ENCODE peak calls at places on chromosomes 7 and 10, in ten cellular contexts. One of them, this sample, is unnamed.

GRCh38 chr10:64288404-64288803 is 767.2 kb downstream of the REEP3 start:
- DNase-seq in mesendoderm: no peak
- DNase-seq in cardiac muscle cell: no peak
- DNase-seq in breast epithelium: no peak
- DNase-seq in thoracic aorta: no peak
- DNase-seq in HepG2: no peak
- DNase-seq in foreskin fibroblast: no peak
- DNase-seq in transverse colon: no peak
- DNase-seq in mammary epithelial cell: no peak
- DNase-seq in NB4: no peak
- DNase-seq in this sample: no peak

GRCh38 chr7:1019789-1020610 is 24.3 kb upstream of the GPR146 start:
- DNase-seq in mesendoderm: peak
- DNase-seq in cardiac muscle cell: no peak
- DNase-seq in breast epithelium: no peak
- DNase-seq in thoracic aorta: no peak
- DNase-seq in HepG2: no peak
- DNase-seq in foreskin fibroblast: no peak
- DNase-seq in transverse colon: no peak
- DNase-seq in mammary epithelial cell: no peak
- DNase-seq in NB4: no peak
- DNase-seq in this sample: no peak

GRCh38 chr7:106536079-106536478 is 124.9 kb downstream of the CCDC71L start:
- DNase-seq in mesendoderm: no peak
- DNase-seq in cardiac muscle cell: no peak
- DNase-seq in breast epithelium: no peak
- DNase-seq in thoracic aorta: no peak
- DNase-seq in HepG2: no peak
- DNase-seq in foreskin fibroblast: no peak
- DNase-seq in transverse colon: no peak
- DNase-seq in mammary epithelial cell: no peak
- DNase-seq in NB4: no peak
- DNase-seq in this sample: no peak

GRCh38 chr10:99172130-99172738 is 63.4 kb downstream of the HPSE2 start:
- DNase-seq in mesendoderm: peak
- DNase-seq in cardiac muscle cell: peak
- DNase-seq in breast epithelium: no peak
- DNase-seq in thoracic aorta: no peak
- DNase-seq in HepG2: peak
- DNase-seq in foreskin fibroblast: peak
- DNase-seq in transverse colon: peak
- DNase-seq in mammary epithelial cell: peak
- DNase-seq in NB4: peak
- DNase-seq in this sample: no peak

GRCh38 chr10:16948335-16948734 is 131.1 kb upstream of the RSU1 start:
- DNase-seq in mesendoderm: peak
- DNase-seq in cardiac muscle cell: no peak
- DNase-seq in breast epithelium: no peak
- DNase-seq in thoracic aorta: no peak
- DNase-seq in HepG2: no peak
- DNase-seq in foreskin fibroblast: no peak
- DNase-seq in transverse colon: no peak
- DNase-seq in mammary epithelial cell: no peak
- DNase-seq in NB4: no peak
- DNase-seq in this sample: no peak

GRCh38 chr10:119341236-119342016 is 134.1 kb downstream of the GRK5 start:
- DNase-seq in mesendoderm: peak
- DNase-seq in cardiac muscle cell: peak
- DNase-seq in breast epithelium: no peak
- DNase-seq in thoracic aorta: no peak
- DNase-seq in HepG2: peak
- DNase-seq in foreskin fibroblast: peak
- DNase-seq in transverse colon: no peak
- DNase-seq in mammary epithelial cell: peak
- DNase-seq in NB4: peak
- DNase-seq in this sample: no peak

GRCh38 chr10:13439771-13440708 is 88.8 kb downstream of the BEND7 start:
- DNase-seq in mesendoderm: peak
- DNase-seq in cardiac muscle cell: peak
- DNase-seq in breast epithelium: peak
- DNase-seq in thoracic aorta: no peak
- DNase-seq in HepG2: peak
- DNase-seq in foreskin fibroblast: peak
- DNase-seq in transverse colon: peak
- DNase-seq in mammary epithelial cell: peak
- DNase-seq in NB4: peak
- DNase-seq in this sample: no peak

GRCh38 chr7:95758187-95758586 is 14.2 kb upstream of the DYNC1I1 start:
- DNase-seq in mesendoderm: no peak
- DNase-seq in cardiac muscle cell: no peak
- DNase-seq in breast epithelium: no peak
- DNase-seq in thoracic aorta: no peak
- DNase-seq in HepG2: no peak
- DNase-seq in foreskin fibroblast: no peak
- DNase-seq in transverse colon: no peak
- DNase-seq in mammary epithelial cell: no peak
- DNase-seq in NB4: no peak
- DNase-seq in this sample: no peak

GRCh38 chr7:96236198-96237039 is 85.5 kb downstream of the SLC25A13 start:
- DNase-seq in mesendoderm: peak
- DNase-seq in cardiac muscle cell: peak
- DNase-seq in breast epithelium: no peak
- DNase-seq in thoracic aorta: peak
- DNase-seq in HepG2: no peak
- DNase-seq in foreskin fibroblast: peak
- DNase-seq in transverse colon: no peak
- DNase-seq in mammary epithelial cell: peak
- DNase-seq in NB4: peak
- DNase-seq in this sample: peak

GRCh38 chr7:95549818-95550529 is 46.3 kb downstream of the PDK4 start:
- DNase-seq in mesendoderm: peak
- DNase-seq in cardiac muscle cell: peak
- DNase-seq in breast epithelium: peak
- DNase-seq in thoracic aorta: peak
- DNase-seq in HepG2: no peak
- DNase-seq in foreskin fibroblast: peak
- DNase-seq in transverse colon: peak
- DNase-seq in mammary epithelial cell: peak
- DNase-seq in NB4: peak
- DNase-seq in this sample: peak

GRCh38 chr7:67803789-67804188 is 807.2 kb downstream of the TYW1 start:
- DNase-seq in mesendoderm: no peak
- DNase-seq in cardiac muscle cell: no peak
- DNase-seq in breast epithelium: no peak
- DNase-seq in thoracic aorta: no peak
- DNase-seq in HepG2: no peak
- DNase-seq in foreskin fibroblast: no peak
- DNase-seq in transverse colon: no peak
- DNase-seq in mammary epithelial cell: no peak
- DNase-seq in NB4: no peak
- DNase-seq in this sample: no peak

GRCh38 chr10:69901623-69902505 is 100.2 kb downstream of the COL13A1 start:
- DNase-seq in mesendoderm: peak
- DNase-seq in cardiac muscle cell: peak
- DNase-seq in breast epithelium: no peak
- DNase-seq in thoracic aorta: peak
- DNase-seq in HepG2: peak
- DNase-seq in foreskin fibroblast: peak
- DNase-seq in transverse colon: peak
- DNase-seq in mammary epithelial cell: peak
- DNase-seq in NB4: peak
- DNase-seq in this sample: no peak

DNA sequence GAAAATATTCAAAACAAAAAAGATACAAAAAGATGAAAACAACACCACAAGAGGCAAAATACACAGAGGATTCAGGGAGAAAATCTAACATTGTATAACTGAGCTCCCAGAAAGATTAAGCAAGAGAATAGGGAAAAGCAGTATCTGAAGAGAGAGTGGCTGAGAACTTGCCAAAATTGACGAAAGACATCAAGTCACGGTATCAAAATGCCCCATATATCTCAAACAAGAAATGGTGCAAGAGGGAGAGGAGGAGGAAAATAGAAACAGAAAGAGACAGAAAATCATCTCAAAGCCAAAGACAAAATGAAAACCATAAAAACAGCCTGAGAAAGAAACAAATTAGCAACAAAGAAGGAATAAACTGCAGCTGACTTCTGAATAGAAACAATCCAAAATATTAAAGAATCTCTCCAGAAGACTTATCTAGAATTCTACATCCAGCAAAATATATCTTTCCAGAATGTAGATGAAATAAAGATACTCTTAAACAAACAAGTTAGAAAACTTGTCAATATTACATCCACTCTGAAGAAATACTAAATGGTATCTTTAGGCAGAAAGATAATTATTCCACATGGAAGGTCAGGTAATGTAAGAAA is 5.5 kb downstream of the USP6NL start:
- DNase-seq in mesendoderm: no peak
- DNase-seq in cardiac muscle cell: peak
- DNase-seq in breast epithelium: no peak
- DNase-seq in thoracic aorta: no peak
- DNase-seq in HepG2: no peak
- DNase-seq in foreskin fibroblast: no peak
- DNase-seq in transverse colon: no peak
- DNase-seq in mammary epithelial cell: no peak
- DNase-seq in NB4: no peak
- DNase-seq in this sample: no peak
- H3K4me3 ChIP-seq in mesendoderm: no peak
- H3K4me3 ChIP-seq in cardiac muscle cell: no peak
- H3K4me3 ChIP-seq in breast epithelium: no peak
- H3K4me3 ChIP-seq in thoracic aorta: no peak
- H3K4me3 ChIP-seq in HepG2: no peak
- H3K4me3 ChIP-seq in foreskin fibroblast: no peak
- H3K4me3 ChIP-seq in transverse colon: no peak
- H3K4me3 ChIP-seq in mammary epithelial cell: no peak
- H3K4me3 ChIP-seq in NB4: no peak
- H3K4me3 ChIP-seq in this sample: no peak

GRCh38 chr10:38038107-38038931 is 27.8 kb downstream of the ZNF33A start:
- DNase-seq in mesendoderm: no peak
- DNase-seq in cardiac muscle cell: no peak
- DNase-seq in breast epithelium: no peak
- DNase-seq in thoracic aorta: no peak
- DNase-seq in HepG2: no peak
- DNase-seq in foreskin fibroblast: no peak
- DNase-seq in transverse colon: no peak
- DNase-seq in mammary epithelial cell: no peak
- DNase-seq in NB4: no peak
- DNase-seq in this sample: no peak

GRCh38 chr10:38043516-38043915 is 33.0 kb downstream of the ZNF33A start:
- DNase-seq in mesendoderm: no peak
- DNase-seq in cardiac muscle cell: no peak
- DNase-seq in breast epithelium: no peak
- DNase-seq in thoracic aorta: no peak
- DNase-seq in HepG2: no peak
- DNase-seq in foreskin fibroblast: no peak
- DNase-seq in transverse colon: no peak
- DNase-seq in mammary epithelial cell: no peak
- DNase-seq in NB4: no peak
- DNase-seq in this sample: no peak

GRCh38 chr10:38038932-38039245 is 28.4 kb downstream of the ZNF33A start:
- DNase-seq in mesendoderm: no peak
- DNase-seq in cardiac muscle cell: no peak
- DNase-seq in breast epithelium: no peak
- DNase-seq in thoracic aorta: no peak
- DNase-seq in HepG2: no peak
- DNase-seq in foreskin fibroblast: no peak
- DNase-seq in transverse colon: no peak
- DNase-seq in mammary epithelial cell: no peak
- DNase-seq in NB4: no peak
- DNase-seq in this sample: no peak
- H3K4me3 ChIP-seq in mesendoderm: no peak
- H3K4me3 ChIP-seq in cardiac muscle cell: no peak
- H3K4me3 ChIP-seq in breast epithelium: no peak
- H3K4me3 ChIP-seq in thoracic aorta: no peak
- H3K4me3 ChIP-seq in HepG2: no peak
- H3K4me3 ChIP-seq in foreskin fibroblast: no peak
- H3K4me3 ChIP-seq in transverse colon: no peak
- H3K4me3 ChIP-seq in mammary epithelial cell: no peak
- H3K4me3 ChIP-seq in NB4: no peak
- H3K4me3 ChIP-seq in this sample: no peak

DNA sequence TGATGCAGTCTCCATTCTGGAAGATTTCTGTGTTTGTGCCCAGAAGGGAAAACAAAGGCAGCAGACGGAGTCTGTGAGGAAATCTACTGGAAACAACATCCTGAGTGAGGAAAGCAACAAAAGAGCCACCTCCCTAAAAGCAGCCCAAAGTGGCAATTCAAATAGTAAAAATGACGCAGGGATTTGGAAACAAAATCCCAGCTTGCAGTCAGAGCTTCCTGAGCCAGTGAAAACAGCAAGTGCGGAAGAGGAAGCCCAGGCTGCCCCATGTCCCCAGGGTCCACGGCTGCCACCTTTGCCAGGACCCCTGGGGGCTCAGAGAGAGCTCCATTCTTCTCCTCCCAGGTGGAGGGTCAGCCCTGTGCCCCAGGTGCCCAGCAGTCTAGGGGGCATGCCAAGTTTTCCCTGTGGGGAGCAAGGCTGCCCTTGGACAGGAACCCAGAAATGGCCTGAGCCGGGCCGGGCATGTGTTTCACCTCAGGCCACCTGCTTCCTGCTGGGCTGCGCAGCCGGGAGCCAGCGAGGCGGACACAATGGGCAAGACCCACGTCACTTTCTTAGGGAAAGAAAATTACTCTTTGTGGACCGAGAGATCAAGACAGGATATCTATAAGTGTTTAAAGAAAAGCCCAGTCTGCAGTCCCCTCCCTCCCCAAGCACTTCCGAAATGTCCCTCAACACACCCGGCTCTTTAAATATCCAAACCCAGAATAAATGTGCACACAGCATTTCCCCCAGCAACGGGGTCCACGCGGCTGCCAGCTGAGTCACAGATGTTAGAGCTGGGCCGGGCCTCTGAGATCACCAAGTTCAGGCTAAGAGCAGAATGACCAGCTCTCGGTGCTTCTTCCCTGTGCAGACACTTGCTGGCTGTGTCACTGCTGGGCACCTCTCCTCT is 231.1 kb downstream of the ARHGAP12 start:
- DNase-seq in mesendoderm: no peak
- DNase-seq in cardiac muscle cell: peak
- DNase-seq in breast epithelium: peak
- DNase-seq in thoracic aorta: peak
- DNase-seq in HepG2: no peak
- DNase-seq in foreskin fibroblast: peak
- DNase-seq in transverse colon: peak
- DNase-seq in mammary epithelial cell: no peak
- DNase-seq in NB4: no peak
- DNase-seq in this sample: no peak
- H3K4me3 ChIP-seq in mesendoderm: no peak
- H3K4me3 ChIP-seq in cardiac muscle cell: no peak
- H3K4me3 ChIP-seq in breast epithelium: peak
- H3K4me3 ChIP-seq in thoracic aorta: peak
- H3K4me3 ChIP-seq in HepG2: no peak
- H3K4me3 ChIP-seq in foreskin fibroblast: peak
- H3K4me3 ChIP-seq in transverse colon: no peak
- H3K4me3 ChIP-seq in mammary epithelial cell: no peak
- H3K4me3 ChIP-seq in NB4: no peak
- H3K4me3 ChIP-seq in this sample: peak

GRCh38 chr10:33900591-33900990 is 566.1 kb upstream of the NRP1 start:
- DNase-seq in mesendoderm: no peak
- DNase-seq in cardiac muscle cell: peak
- DNase-seq in breast epithelium: no peak
- DNase-seq in thoracic aorta: no peak
- DNase-seq in HepG2: no peak
- DNase-seq in foreskin fibroblast: peak
- DNase-seq in transverse colon: no peak
- DNase-seq in mammary epithelial cell: peak
- DNase-seq in NB4: no peak
- DNase-seq in this sample: no peak
- H3K4me3 ChIP-seq in mesendoderm: no peak
- H3K4me3 ChIP-seq in cardiac muscle cell: no peak
- H3K4me3 ChIP-seq in breast epithelium: no peak
- H3K4me3 ChIP-seq in thoracic aorta: no peak
- H3K4me3 ChIP-seq in HepG2: no peak
- H3K4me3 ChIP-seq in foreskin fibroblast: no peak
- H3K4me3 ChIP-seq in transverse colon: no peak
- H3K4me3 ChIP-seq in mammary epithelial cell: no peak
- H3K4me3 ChIP-seq in NB4: no peak
- H3K4me3 ChIP-seq in this sample: no peak

This sample was measured in skeletal muscle cell.